ENCODE peak calls at places on chromosomes 11 and 22, in seven cellular contexts. N, B, A, G, T, C and Z are unnamed samples.

GRCh38 chr11:110345756-110346155 is 49.3 kb upstream of the RDX start:
- DNase-seq in N (no peak), B (peak), A (no peak), G (no peak), T (no peak), C (no peak), Z (no peak)

GRCh38 chr22:37563153-37564081 is 3.1 kb downstream of the CDC42EP1 start:
- DNase-seq in N (peak), B (peak), A (no peak), G (peak), T (no peak), C (peak), Z (no peak)

GRCh38 chr11:64095286-64095825 is 59.6 kb downstream of the FLRT1 start:
- DNase-seq in N (no peak), B (no peak), A (no peak), G (no peak), T (no peak), C (no peak), Z (no peak)

GRCh38 chr11:118956094-118956846 is at the start of gene UPK2:
- DNase-seq in N (peak), B (peak), A (peak), G (peak), T (peak), C (peak), Z (peak)

GRCh38 chr11:112316971-112317370 is 56.3 kb upstream of the PLET1 start:
- DNase-seq in N (no peak), B (no peak), A (no peak), G (no peak), T (no peak), C (no peak), Z (no peak)

GRCh38 chr11:1772270-1773130 is 8.8 kb upstream of the CTSD start:
- DNase-seq in N (peak), B (peak), A (peak), G (peak), T (no peak), C (peak), Z (peak)

GRCh38 chr11:35307221-35307621 is 112.1 kb downstream of the SLC1A2 start:
- DNase-seq in N (peak), B (no peak), A (no peak), G (no peak), T (no peak), C (no peak), Z (no peak)

GRCh38 chr11:13679768-13680167 is 11.3 kb downstream of the FAR1 start:
- DNase-seq in N (no peak), B (no peak), A (no peak), G (no peak), T (no peak), C (no peak), Z (no peak)

GRCh38 chr11:104776501-104777170 is 121.6 kb downstream of the CASP12 start:
- DNase-seq in N (no peak), B (no peak), A (no peak), G (peak), T (no peak), C (no peak), Z (no peak)

GRCh38 chr11:58027341-58027740 is 3.4 kb upstream of the OR6Q1 start:
- DNase-seq in N (peak), B (no peak), A (no peak), G (peak), T (no peak), C (no peak), Z (no peak)

GRCh38 chr11:33669598-33670249 is 30.9 kb downstream of the C11orf91 start:
- DNase-seq in N (peak), B (no peak), A (no peak), G (peak), T (no peak), C (no peak), Z (no peak)

GRCh38 chr22:27952091-27952490 is 33.0 kb upstream of the PITPNB start:
- DNase-seq in N (peak), B (peak), A (no peak), G (peak), T (no peak), C (no peak), Z (no peak)

GRCh38 chr11:61827573-61828378 is at the start of gene FADS2:
- DNase-seq in N (peak), B (peak), A (peak), G (peak), T (peak), C (peak), Z (peak)

GRCh38 chr22:20532256-20532993 is 25.0 kb downstream of the MED15 start:
- DNase-seq in N (peak), B (no peak), A (no peak), G (no peak), T (no peak), C (no peak), Z (no peak)

GRCh38 chr22:46063861-46064235 is 86.5 kb upstream of the PPARA start:
- DNase-seq in N (peak), B (no peak), A (no peak), G (peak), T (no peak), C (peak), Z (no peak)

GRCh38 chr11:120217941-120218694 is 7.3 kb downstream of the OAF start:
- DNase-seq in N (no peak), B (no peak), A (no peak), G (no peak), T (no peak), C (no peak), Z (no peak)

GRCh38 chr11:19344661-19345518 is 104.1 kb upstream of the E2F8 start:
- DNase-seq in N (peak), B (peak), A (peak), G (peak), T (peak), C (peak), Z (peak)

GRCh38 chr11:86246293-86246675 is 1.7 kb downstream of the EED start:
- DNase-seq in N (peak), B (no peak), A (no peak), G (no peak), T (no peak), C (no peak), Z (no peak)
- H3K9ac ChIP-seq in N (peak), B (peak), A (no peak), G (no peak), T (peak), C (peak), Z (peak)

DNA sequence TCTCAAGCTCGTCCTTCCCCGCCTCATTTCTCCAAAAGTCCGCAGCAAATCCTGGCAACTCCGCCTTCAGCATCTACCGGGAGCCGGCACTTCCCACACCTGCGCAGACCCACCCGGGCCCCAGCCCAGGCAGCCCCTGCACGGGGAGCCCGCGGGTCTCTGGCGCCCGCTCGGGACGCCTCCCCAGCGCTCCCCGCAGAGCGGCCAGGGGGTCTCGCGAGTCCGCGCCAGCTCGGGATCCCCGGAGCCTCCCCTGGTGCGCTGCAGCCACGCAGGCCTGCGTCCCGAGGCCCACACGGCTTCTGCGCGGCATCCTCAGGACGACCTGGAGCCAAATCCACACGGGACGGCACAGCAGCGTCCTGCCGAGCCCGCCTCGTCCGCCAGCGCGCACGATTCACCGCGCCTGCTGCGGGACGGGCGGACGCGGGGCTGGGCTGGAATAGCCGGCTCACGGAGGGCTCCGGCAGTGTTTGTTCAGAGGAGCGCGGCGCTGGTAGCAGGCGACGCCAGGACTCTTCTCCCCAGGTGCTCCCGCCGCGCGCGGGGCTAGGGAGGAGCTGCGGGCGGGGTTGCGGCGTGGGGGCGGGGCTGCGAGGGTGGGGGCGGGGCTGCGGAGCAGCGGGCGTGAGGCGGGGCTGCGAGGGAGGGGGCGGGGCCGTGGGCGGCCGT is 810 bp upstream of the PHRF1 start:
- DNase-seq in N (peak), B (peak), A (peak), G (no peak), T (no peak), C (no peak), Z (no peak)
- H3K9ac ChIP-seq in N (peak), B (peak), A (peak), G (peak), T (peak), C (no peak), Z (peak)

DNA sequence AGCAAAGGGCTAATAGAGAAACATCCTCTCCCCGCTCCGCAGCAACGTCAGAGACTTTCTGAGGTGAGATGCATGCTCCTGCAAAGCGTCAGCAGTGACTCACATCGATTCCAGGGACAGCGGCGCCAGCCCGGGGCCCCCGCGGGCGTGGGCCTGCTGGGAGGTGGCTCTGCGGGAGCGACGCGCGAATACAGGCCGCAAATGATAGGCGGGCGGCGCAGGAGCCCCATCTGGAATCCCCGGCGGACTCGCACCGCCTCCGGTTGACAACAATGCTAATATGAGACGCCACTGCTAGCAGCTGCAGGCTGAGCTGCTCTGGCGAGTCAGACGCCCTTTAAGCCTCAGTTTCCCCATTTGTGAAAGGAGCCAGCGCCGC is 557 bp downstream of the RANGAP1 start:
- DNase-seq in N (peak), B (peak), A (peak), G (peak), T (peak), C (peak), Z (no peak)
- H3K9ac ChIP-seq in N (peak), B (peak), A (peak), G (peak), T (peak), C (peak), Z (peak)

GRCh38 chr11:16155448-16155847 is 200.9 kb downstream of the SOX6 start:
- DNase-seq in N (no peak), B (no peak), A (no peak), G (no peak), T (no peak), C (no peak), Z (no peak)
- H3K9ac ChIP-seq in N (no peak), B (no peak), A (no peak), G (no peak), T (no peak), C (no peak), Z (no peak)